ENCODE peak calls at places on chromosome 3, in seven cellular contexts. One of them, this sample, is unnamed. For H3K27me3, the result is how much of the 10 kb centered on the place peaks cover.

GRCh38 chr3:31105011-31105410 is 210.6 kb upstream of the GADL1 start:
- DNase-seq in left lung: no peak
- DNase-seq in CD8-positive, alpha-beta T cell: no peak
- DNase-seq in Panc1: no peak
- DNase-seq in psoas muscle: no peak
- DNase-seq in HCT116: no peak
- DNase-seq in endodermal cell: no peak
- DNase-seq in this sample: no peak

GRCh38 chr3:5017953-5018531 is 38.8 kb downstream of the BHLHE40 start:
- DNase-seq in left lung: no peak
- DNase-seq in CD8-positive, alpha-beta T cell: no peak
- DNase-seq in Panc1: no peak
- DNase-seq in psoas muscle: peak
- DNase-seq in HCT116: no peak
- DNase-seq in endodermal cell: peak
- DNase-seq in this sample: no peak

GRCh38 chr3:189292667-189293478 is 121.1 kb downstream of the TPRG1 start:
- DNase-seq in left lung: no peak
- DNase-seq in CD8-positive, alpha-beta T cell: no peak
- DNase-seq in Panc1: no peak
- DNase-seq in psoas muscle: no peak
- DNase-seq in HCT116: no peak
- DNase-seq in endodermal cell: no peak
- DNase-seq in this sample: no peak

GRCh38 chr3:148333091-148333490 is 364.6 kb upstream of the AGTR1 start:
- DNase-seq in left lung: no peak
- DNase-seq in CD8-positive, alpha-beta T cell: no peak
- DNase-seq in Panc1: no peak
- DNase-seq in psoas muscle: no peak
- DNase-seq in HCT116: no peak
- DNase-seq in endodermal cell: no peak
- DNase-seq in this sample: no peak

GRCh38 chr3:155282416-155283091 is 10.9 kb downstream of the STRIT1 start:
- DNase-seq in left lung: no peak
- DNase-seq in CD8-positive, alpha-beta T cell: no peak
- DNase-seq in Panc1: no peak
- DNase-seq in psoas muscle: no peak
- DNase-seq in HCT116: no peak
- DNase-seq in endodermal cell: no peak
- DNase-seq in this sample: no peak

GRCh38 chr3:13218541-13218908 is 145.3 kb upstream of the IQSEC1 start:
- DNase-seq in left lung: no peak
- DNase-seq in CD8-positive, alpha-beta T cell: no peak
- DNase-seq in Panc1: no peak
- DNase-seq in psoas muscle: no peak
- DNase-seq in HCT116: no peak
- DNase-seq in endodermal cell: no peak
- DNase-seq in this sample: no peak

GRCh38 chr3:120855665-120856437 is 52.2 kb upstream of the STXBP5L start:
- DNase-seq in left lung: no peak
- DNase-seq in CD8-positive, alpha-beta T cell: no peak
- DNase-seq in Panc1: no peak
- DNase-seq in psoas muscle: peak
- DNase-seq in HCT116: no peak
- DNase-seq in endodermal cell: peak
- DNase-seq in this sample: no peak

GRCh38 chr3:74643636-74644035 is 29.2 kb upstream of the CNTN3 start:
- DNase-seq in left lung: no peak
- DNase-seq in CD8-positive, alpha-beta T cell: no peak
- DNase-seq in Panc1: no peak
- DNase-seq in psoas muscle: peak
- DNase-seq in HCT116: no peak
- DNase-seq in endodermal cell: no peak
- DNase-seq in this sample: no peak

GRCh38 chr3:115322901-115323300 is 175.8 kb upstream of the ZBTB20 start:
- DNase-seq in left lung: no peak
- DNase-seq in CD8-positive, alpha-beta T cell: no peak
- DNase-seq in Panc1: no peak
- DNase-seq in psoas muscle: no peak
- DNase-seq in HCT116: no peak
- DNase-seq in endodermal cell: no peak
- DNase-seq in this sample: no peak

GRCh38 chr3:166879661-166880060 is 500.4 kb downstream of the ZBBX start:
- DNase-seq in left lung: no peak
- DNase-seq in CD8-positive, alpha-beta T cell: no peak
- DNase-seq in Panc1: no peak
- DNase-seq in psoas muscle: no peak
- DNase-seq in HCT116: no peak
- DNase-seq in endodermal cell: no peak
- DNase-seq in this sample: no peak

GRCh38 chr3:72041531-72041930 is 256.6 kb upstream of the PROK2 start:
- DNase-seq in left lung: no peak
- DNase-seq in CD8-positive, alpha-beta T cell: no peak
- DNase-seq in Panc1: no peak
- DNase-seq in psoas muscle: no peak
- DNase-seq in HCT116: no peak
- DNase-seq in endodermal cell: no peak
- DNase-seq in this sample: no peak

GRCh38 chr3:52786330-52787215 is 8.0 kb upstream of the ITIH3 start:
- DNase-seq in left lung: no peak
- DNase-seq in CD8-positive, alpha-beta T cell: no peak
- DNase-seq in Panc1: no peak
- DNase-seq in psoas muscle: no peak
- DNase-seq in HCT116: no peak
- DNase-seq in endodermal cell: no peak
- DNase-seq in this sample: no peak

GRCh38 chr3:177615015-177615414 is 417.7 kb upstream of the TBL1XR1 start:
- DNase-seq in left lung: peak
- DNase-seq in CD8-positive, alpha-beta T cell: no peak
- DNase-seq in Panc1: no peak
- DNase-seq in psoas muscle: peak
- DNase-seq in HCT116: no peak
- DNase-seq in endodermal cell: no peak
- DNase-seq in this sample: no peak

GRCh38 chr3:53225651-53226050 is 30.2 kb downstream of the TKT start:
- DNase-seq in left lung: no peak
- DNase-seq in CD8-positive, alpha-beta T cell: no peak
- DNase-seq in Panc1: no peak
- DNase-seq in psoas muscle: no peak
- DNase-seq in HCT116: no peak
- DNase-seq in endodermal cell: no peak
- DNase-seq in this sample: no peak

DNA sequence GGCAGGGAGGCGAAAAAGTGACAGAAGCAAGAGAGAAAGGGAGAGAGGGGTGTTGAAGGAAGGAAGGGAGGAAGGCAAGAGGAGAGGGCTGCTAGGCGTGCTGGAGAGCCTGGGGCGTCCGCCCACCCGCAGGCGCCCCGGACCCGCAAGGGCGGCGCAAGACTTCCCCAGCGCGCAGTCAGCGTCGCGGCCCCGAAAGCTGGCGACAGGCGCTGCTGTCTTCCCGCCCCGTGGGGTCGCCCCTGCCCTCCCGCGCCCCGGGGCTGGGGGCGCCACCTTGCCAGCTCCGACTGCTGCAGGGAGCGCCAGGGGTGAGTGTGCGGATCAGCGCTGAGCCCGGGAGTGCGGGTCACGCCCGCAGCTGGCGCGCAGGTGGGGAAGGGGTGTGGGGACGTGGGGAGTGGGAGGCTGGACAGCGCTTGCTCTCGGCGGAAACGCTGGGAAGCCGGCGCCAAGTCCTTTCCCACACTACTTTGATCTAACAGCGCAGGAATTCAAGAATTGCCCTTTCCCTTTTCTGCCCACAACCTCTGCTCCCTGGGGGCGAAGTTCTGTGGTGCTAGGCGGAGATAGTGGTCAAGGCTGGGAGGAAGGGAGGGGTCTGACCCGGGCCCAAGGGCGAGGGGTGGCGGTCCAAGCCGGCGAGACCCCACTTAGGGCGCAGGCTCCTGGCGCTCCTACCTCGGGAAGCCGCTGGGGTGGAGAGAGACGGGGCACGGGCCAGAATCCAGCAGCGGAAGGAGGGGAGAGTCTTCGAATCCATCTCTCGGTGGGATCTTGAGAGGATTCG is 266.1 kb downstream of the CGGBP1 start:
- DNase-seq in left lung: no peak
- DNase-seq in CD8-positive, alpha-beta T cell: no peak
- DNase-seq in Panc1: no peak
- DNase-seq in psoas muscle: no peak
- DNase-seq in HCT116: no peak
- DNase-seq in endodermal cell: peak
- DNase-seq in this sample: no peak
- TF ChIP-seq CTCF in left lung: no peak
- TF ChIP-seq CTCF in CD8-positive, alpha-beta T cell: no peak
- TF ChIP-seq CTCF in Panc1: no peak
- TF ChIP-seq CTCF in psoas muscle: no peak
- TF ChIP-seq CTCF in HCT116: no peak
- TF ChIP-seq CTCF in endodermal cell: peak
- TF ChIP-seq CTCF in this sample: no peak

GRCh38 chr3:86938305-86938704 is 52.6 kb downstream of the VGLL3 start:
- DNase-seq in left lung: no peak
- DNase-seq in CD8-positive, alpha-beta T cell: no peak
- DNase-seq in Panc1: no peak
- DNase-seq in psoas muscle: no peak
- DNase-seq in HCT116: no peak
- DNase-seq in endodermal cell: no peak
- DNase-seq in this sample: no peak

GRCh38 chr3:86942191-86942590 is 48.8 kb downstream of the VGLL3 start:
- DNase-seq in left lung: no peak
- DNase-seq in CD8-positive, alpha-beta T cell: no peak
- DNase-seq in Panc1: no peak
- DNase-seq in psoas muscle: no peak
- DNase-seq in HCT116: no peak
- DNase-seq in endodermal cell: no peak
- DNase-seq in this sample: no peak

GRCh38 chr3:86934851-86935250 is 56.1 kb downstream of the VGLL3 start:
- DNase-seq in left lung: no peak
- DNase-seq in CD8-positive, alpha-beta T cell: no peak
- DNase-seq in Panc1: no peak
- DNase-seq in psoas muscle: no peak
- DNase-seq in HCT116: no peak
- DNase-seq in endodermal cell: no peak
- DNase-seq in this sample: no peak

GRCh38 chr3:86937306-86937791 is 53.6 kb downstream of the VGLL3 start:
- DNase-seq in left lung: no peak
- DNase-seq in CD8-positive, alpha-beta T cell: no peak
- DNase-seq in Panc1: no peak
- DNase-seq in psoas muscle: no peak
- DNase-seq in HCT116: no peak
- DNase-seq in endodermal cell: no peak
- DNase-seq in this sample: no peak

GRCh38 chr3:86938706-86939105 is 52.2 kb downstream of the VGLL3 start:
- DNase-seq in left lung: no peak
- DNase-seq in CD8-positive, alpha-beta T cell: no peak
- DNase-seq in Panc1: no peak
- DNase-seq in psoas muscle: no peak
- DNase-seq in HCT116: no peak
- DNase-seq in endodermal cell: no peak
- DNase-seq in this sample: no peak
- H3K4me3 ChIP-seq in left lung: no peak
- H3K4me3 ChIP-seq in CD8-positive, alpha-beta T cell: no peak
- H3K4me3 ChIP-seq in Panc1: no peak
- H3K4me3 ChIP-seq in psoas muscle: no peak
- H3K4me3 ChIP-seq in HCT116: no peak
- H3K4me3 ChIP-seq in endodermal cell: no peak
- H3K4me3 ChIP-seq in this sample: no peak

GRCh38 chr3:26474706-26475105 is 147.9 kb upstream of the LRRC3B start:
- DNase-seq in left lung: no peak
- DNase-seq in CD8-positive, alpha-beta T cell: no peak
- DNase-seq in Panc1: no peak
- DNase-seq in psoas muscle: no peak
- DNase-seq in HCT116: no peak
- DNase-seq in endodermal cell: no peak
- DNase-seq in this sample: no peak
- H3K27me3 ChIP-seq in left lung: under half
- H3K27me3 ChIP-seq in CD8-positive, alpha-beta T cell: under half
- H3K27me3 ChIP-seq in Panc1: under half
- H3K27me3 ChIP-seq in psoas muscle: under half
- H3K27me3 ChIP-seq in HCT116: under half
- H3K27me3 ChIP-seq in endodermal cell: under half
- H3K27me3 ChIP-seq in this sample: under half

GRCh38 chr3:170418422-170419300 is at the start of gene CLDN11:
- DNase-seq in left lung: no peak
- DNase-seq in CD8-positive, alpha-beta T cell: no peak
- DNase-seq in Panc1: no peak
- DNase-seq in psoas muscle: peak
- DNase-seq in HCT116: no peak
- DNase-seq in endodermal cell: peak
- DNase-seq in this sample: no peak
- TF ChIP-seq CTCF in left lung: no peak
- TF ChIP-seq CTCF in CD8-positive, alpha-beta T cell: no peak
- TF ChIP-seq CTCF in Panc1: no peak
- TF ChIP-seq CTCF in psoas muscle: no peak
- TF ChIP-seq CTCF in HCT116: no peak
- TF ChIP-seq CTCF in endodermal cell: peak
- TF ChIP-seq CTCF in this sample: no peak

GRCh38 chr3:131503328-131503650 is 518 bp upstream of the MRPL3 start:
- DNase-seq in left lung: no peak
- DNase-seq in CD8-positive, alpha-beta T cell: no peak
- DNase-seq in Panc1: no peak
- DNase-seq in psoas muscle: no peak
- DNase-seq in HCT116: no peak
- DNase-seq in endodermal cell: no peak
- DNase-seq in this sample: no peak
- H3K4me3 ChIP-seq in left lung: peak
- H3K4me3 ChIP-seq in CD8-positive, alpha-beta T cell: peak
- H3K4me3 ChIP-seq in Panc1: peak
- H3K4me3 ChIP-seq in psoas muscle: peak
- H3K4me3 ChIP-seq in HCT116: peak
- H3K4me3 ChIP-seq in endodermal cell: peak
- H3K4me3 ChIP-seq in this sample: peak